ENCODE peak calls at places on chromosomes 13 and 19, in seven cellular contexts. Z is foreskin fibroblast; E is stimulated activated CD4-positive, alpha-beta T cell treated with anti-CD3 and anti-CD28 coated beads, Interleukin-2, amount 100 ng/mL, for 48 hours; P is AG04450; W is T-helper 9 cell; T is dorsolateral prefrontal cortex; M is nucleus accumbens. G is an unnamed sample.

GRCh38 chr13:32537580-32538233 is 888 bp downstream of the N4BP2L2 start:
- DNase-seq in Z (no peak), E (peak), P (no peak), W (peak), T (no peak), M (no peak), G (no peak)

GRCh38 chr19:47411101-47411500 is 8.2 kb downstream of the MEIS3 start:
- DNase-seq in Z (no peak), E (no peak), P (no peak), W (no peak), T (no peak), M (no peak), G (no peak)

GRCh38 chr19:30444686-30445232 is 72.6 kb downstream of the ZNF536 start:
- DNase-seq in Z (no peak), E (no peak), P (no peak), W (no peak), T (no peak), M (no peak), G (no peak)

GRCh38 chr19:41083516-41083915 is 4.7 kb upstream of the CYP2A13 start:
- DNase-seq in Z (no peak), E (no peak), P (no peak), W (no peak), T (no peak), M (no peak), G (no peak)

GRCh38 chr13:40910324-40911050 is 108.6 kb downstream of the ELF1 start:
- DNase-seq in Z (no peak), E (no peak), P (no peak), W (no peak), T (no peak), M (no peak), G (no peak)

GRCh38 chr19:10769533-10770491 is 51.9 kb downstream of the DNM2 start:
- DNase-seq in Z (peak), E (no peak), P (no peak), W (no peak), T (peak), M (peak), G (no peak)

GRCh38 chr19:5018224-5019015 is 49.5 kb downstream of the KDM4B start:
- DNase-seq in Z (peak), E (no peak), P (no peak), W (no peak), T (no peak), M (no peak), G (no peak)

GRCh38 chr19:5170329-5170745 is 170.3 kb downstream of the PTPRS start:
- DNase-seq in Z (no peak), E (peak), P (no peak), W (peak), T (no peak), M (no peak), G (no peak)

GRCh38 chr13:50127017-50127725 is 111.9 kb downstream of the KCNRG start:
- DNase-seq in Z (peak), E (no peak), P (no peak), W (peak), T (no peak), M (no peak), G (no peak)

GRCh38 chr19:30360378-30361106 is 11.6 kb upstream of the ZNF536 start:
- DNase-seq in Z (no peak), E (no peak), P (no peak), W (no peak), T (no peak), M (no peak), G (no peak)

GRCh38 chr13:53151692-53152421 is 123.2 kb downstream of the OLFM4 start:
- DNase-seq in Z (no peak), E (peak), P (no peak), W (no peak), T (no peak), M (peak), G (peak)

GRCh38 chr13:37598572-37598971 is at the start of gene POSTN:
- DNase-seq in Z (no peak), E (no peak), P (no peak), W (no peak), T (no peak), M (no peak), G (no peak)

GRCh38 chr13:50359779-50360178 is 344.5 kb downstream of the KCNRG start:
- DNase-seq in Z (no peak), E (no peak), P (no peak), W (no peak), T (no peak), M (no peak), G (no peak)

GRCh38 chr19:3404324-3405260 is 38.2 kb downstream of the NFIC start:
- DNase-seq in Z (peak), E (no peak), P (peak), W (no peak), T (peak), M (peak), G (no peak)

GRCh38 chr13:106233336-106233735 is 302.1 kb downstream of the EFNB2 start:
- DNase-seq in Z (no peak), E (no peak), P (no peak), W (no peak), T (no peak), M (no peak), G (no peak)

GRCh38 chr13:26340812-26341211 is 86.9 kb downstream of the CDK8 start:
- DNase-seq in Z (no peak), E (no peak), P (no peak), W (no peak), T (no peak), M (no peak), G (no peak)